ENCODE peak calls at places on chromosomes 6 and 20, in seven cellular contexts. I is H4; U is CD8-positive, alpha-beta T cell; P is brain microvascular endothelial cell; E is GM04504; K is foreskin keratinocyte; R is NCI-H345. Y is an unnamed sample.

GRCh38 chr20:22711981-22712755 is 127.8 kb upstream of the FOXA2 start:
- DNase-seq in K (peak; percentile 41), U (no peak), E (no peak), P (no peak), I (no peak), R (no peak), Y (no peak)

GRCh38 chr6:126107475-126108121 is 121.3 kb downstream of the TRMT11 start:
- DNase-seq in E (peak; percentile 51), I (no peak), R (no peak), K (no peak), P (no peak), U (no peak), Y (no peak)

GRCh38 chr6:166419268-166419667 is 36.5 kb upstream of the MPC1 start:
- DNase-seq in K (peak; percentile 65), U (peak; percentile 75), P (peak; percentile 8), I (peak; percentile 39), E (no peak), R (no peak), Y (no peak)

GRCh38 chr6:128519931-128520435 is 416 bp downstream of the PTPRK start:
- DNase-seq in R (peak; percentile 25), I (peak; percentile 17), P (no peak), K (no peak), E (no peak), U (peak; percentile 64), Y (peak; percentile 65)

GRCh38 chr6:4506806-4507205 is 269.4 kb upstream of the CDYL start:
- DNase-seq in E (no peak), I (no peak), K (peak; percentile 8), P (no peak), R (no peak), U (no peak), Y (no peak)

GRCh38 chr20:58614984-58615760 is 35.9 kb upstream of the STX16 start:
- DNase-seq in K (no peak), U (no peak), P (no peak), I (no peak), R (no peak), E (no peak), Y (no peak)

GRCh38 chr6:134318396-134319281 is 727 bp upstream of the SGK1 start:
- DNase-seq in U (no peak), R (no peak), I (no peak), E (no peak), P (no peak), K (no peak), Y (no peak)

GRCh38 chr6:139545474-139546116 is 171.1 kb upstream of the CITED2 start:
- DNase-seq in E (no peak), P (no peak), K (no peak), U (no peak), I (no peak), R (no peak), Y (no peak)

GRCh38 chr6:68728124-68728523 is 93.0 kb downstream of the ADGRB3 start:
- DNase-seq in K (no peak), R (no peak), I (no peak), E (no peak), P (no peak), U (no peak), Y (no peak)

GRCh38 chr6:40928302-40928701 is 110.7 kb downstream of the UNC5CL start:
- DNase-seq in U (no peak), R (no peak), E (no peak), P (no peak), I (no peak), K (no peak), Y (no peak)

GRCh38 chr6:104566411-104566810 is 293.3 kb downstream of the HACE1 start:
- DNase-seq in I (no peak), K (peak; percentile 79), E (no peak), R (no peak), U (no peak), P (peak; percentile 52), Y (no peak)

GRCh38 chr20:59703046-59703445 is 98.7 kb downstream of the PHACTR3 start:
- DNase-seq in R (no peak), K (no peak), P (no peak), U (no peak), E (no peak), I (no peak), Y (peak; percentile 58)

GRCh38 chr6:159788757-159789376 is 535 bp downstream of the TCP1 start:
- DNase-seq in U (peak; percentile 22), K (no peak), P (peak; percentile 28), R (no peak), E (no peak), I (no peak), Y (peak; percentile 13)

GRCh38 chr6:5644523-5645183 is 362.1 kb downstream of the NRN1 start:
- DNase-seq in P (no peak), U (no peak), E (no peak), I (no peak), R (no peak), K (peak; percentile 74), Y (no peak)

GRCh38 chr6:90079555-90080490 is 185.6 kb downstream of the GJA10 start:
- DNase-seq in I (no peak), U (peak; percentile 28), E (no peak), K (no peak), P (no peak), R (no peak), Y (no peak)

GRCh38 chr6:112282217-112282616 is 27.9 kb upstream of the LAMA4 start:
- DNase-seq in P (peak; percentile 78), U (no peak), I (peak; percentile 62), R (no peak), K (peak; percentile 61), E (peak; percentile 79), Y (peak; percentile 89)

GRCh38 chr6:166627875-166628849 is 1.1 kb upstream of the RPS6KA2 start:
- DNase-seq in U (peak; percentile 62), E (no peak), K (peak; percentile 43), I (no peak), R (peak; percentile 80), P (no peak), Y (no peak)

GRCh38 chr6:128376952-128377503 is 143.4 kb downstream of the PTPRK start:
- DNase-seq in E (no peak), I (no peak), K (no peak), P (no peak), R (no peak), U (no peak), Y (no peak)

GRCh38 chr6:168132531-168133184 is 53.6 kb upstream of the FRMD1 start:
- DNase-seq in U (no peak), P (peak; percentile 90), I (no peak), R (no peak), E (peak; percentile 20), K (no peak), Y (peak; percentile 2)

GRCh38 chr6:26312096-26312463 is 52.9 kb upstream of the BTN3A2 start:
- DNase-seq in K (no peak), R (peak; percentile 34), U (no peak), P (no peak), I (no peak), E (no peak), Y (no peak)

GRCh38 chr20:37991506-37992302 is 41.6 kb downstream of the TTI1 start:
- DNase-seq in K (no peak), I (no peak), U (no peak), R (no peak), E (no peak), P (no peak), Y (no peak)

GRCh38 chr20:33531047-33531877 is 41.4 kb downstream of the CBFA2T2 start:
- DNase-seq in P (no peak), K (no peak), E (no peak), U (no peak), R (no peak), I (peak; percentile 11), Y (peak; percentile 37)

Y was measured in foreskin melanocyte.